ENCODE peak calls at places on chromosomes 4 and X, in six cellular contexts. G is transverse colon, K is HCT116, S is spleen, B is esophagus squamous epithelium, A is body of pancreas. V is an unnamed sample.

GRCh38 chr4:70902577-70903281 is 560 bp downstream of the MOB1B start:
- DNase-seq in G (no peak), K (no peak), S (no peak), B (no peak), A (no peak), V (no peak)

GRCh38 chr4:94448815-94449375 is 2.8 kb upstream of the PDLIM5 start:
- DNase-seq in G (no peak), K (no peak), S (no peak), B (no peak), A (no peak), V (no peak)

GRCh38 chrX:45850775-45851433 is 650.2 kb upstream of the DIPK2B start:
- DNase-seq in G (peak), K (no peak), S (peak), B (no peak), A (no peak), V (peak)

GRCh38 chr4:177975315-177975714 is 533.1 kb upstream of the AGA start:
- DNase-seq in G (no peak), K (no peak), S (no peak), B (no peak), A (no peak), V (no peak)

GRCh38 chr4:111943796-111944203 is 201.5 kb upstream of the FAM241A start:
- DNase-seq in G (peak), K (peak), S (peak), B (peak), A (peak), V (peak)

GRCh38 chr4:84503495-84504437 is 4.7 kb upstream of the NKX6-1 start:
- DNase-seq in G (no peak), K (peak), S (no peak), B (no peak), A (peak), V (peak)

GRCh38 chr4:168129046-168129772 is 36.9 kb downstream of the ANXA10 start:
- DNase-seq in G (no peak), K (no peak), S (no peak), B (no peak), A (no peak), V (no peak)

GRCh38 chrX:112527903-112528302 is 151.8 kb downstream of the LHFPL1 start:
- DNase-seq in G (no peak), K (no peak), S (no peak), B (no peak), A (no peak), V (no peak)

GRCh38 chrX:68490644-68491043 is 8.2 kb upstream of the YIPF6 start:
- DNase-seq in G (no peak), K (no peak), S (no peak), B (no peak), A (peak), V (peak)

GRCh38 chr4:118327554-118328241 is 25.1 kb downstream of the PRSS12 start:
- DNase-seq in G (no peak), K (no peak), S (no peak), B (no peak), A (no peak), V (no peak)

GRCh38 chrX:103211012-103211715 is 3.7 kb upstream of the BEX4 start:
- DNase-seq in G (peak), K (peak), S (no peak), B (no peak), A (peak), V (peak)

GRCh38 chrX:119708936-119709335 is 16.0 kb upstream of the SEPTIN6 start:
- DNase-seq in G (no peak), K (no peak), S (no peak), B (no peak), A (no peak), V (no peak)

GRCh38 chrX:109709129-109709631 is 23.9 kb downstream of the ACSL4 start:
- DNase-seq in G (no peak), K (peak), S (no peak), B (no peak), A (no peak), V (no peak)

GRCh38 chr4:37763164-37763444 is 63.4 kb upstream of the PGM2 start:
- DNase-seq in G (no peak), K (no peak), S (no peak), B (no peak), A (no peak), V (no peak)

GRCh38 chr4:101306764-101307615 is 40.3 kb downstream of the PPP3CA start:
- DNase-seq in G (no peak), K (no peak), S (no peak), B (no peak), A (no peak), V (no peak)

GRCh38 chrX:44422631-44423030 is 79.2 kb upstream of the EFHC2 start:
- DNase-seq in G (no peak), K (no peak), S (no peak), B (no peak), A (no peak), V (no peak)

GRCh38 chr4:31370866-31371465 is 650.8 kb downstream of the PCDH7 start:
- DNase-seq in G (no peak), K (peak), S (no peak), B (no peak), A (no peak), V (peak)

GRCh38 chr4:76752911-76753494 is 144.9 kb downstream of the SOWAHB start:
- DNase-seq in G (no peak), K (peak), S (no peak), B (no peak), A (no peak), V (no peak)

GRCh38 chr4:139988863-139989765 is 164.9 kb downstream of the MAML3 start:
- DNase-seq in G (no peak), K (peak), S (no peak), B (no peak), A (peak), V (no peak)

GRCh38 chr4:184370711-184371389 is 103.5 kb downstream of the IRF2 start:
- DNase-seq in G (no peak), K (no peak), S (no peak), B (no peak), A (no peak), V (no peak)

GRCh38 chrX:46621572-46621971 is 48.0 kb downstream of the CHST7 start:
- DNase-seq in G (no peak), K (no peak), S (no peak), B (no peak), A (no peak), V (no peak)

GRCh38 chr4:169345207-169345788 is 74.5 kb upstream of the SH3RF1 start:
- DNase-seq in G (no peak), K (peak), S (no peak), B (no peak), A (no peak), V (no peak)

GRCh38 chr4:74474345-74475099 is 29.6 kb downstream of the AREG start:
- DNase-seq in G (no peak), K (no peak), S (no peak), B (no peak), A (peak), V (no peak)

GRCh38 chr4:147830987-147831386 is 99.1 kb downstream of the ARHGAP10 start:
- DNase-seq in G (no peak), K (no peak), S (no peak), B (no peak), A (no peak), V (no peak)

GRCh38 chrX:96564595-96564994 is 120.0 kb upstream of the DIAPH2 start:
- DNase-seq in G (no peak), K (no peak), S (no peak), B (no peak), A (peak), V (no peak)

GRCh38 chrX:153406011-153406410 is 4.9 kb upstream of the PNMA6E start:
- DNase-seq in G (no peak), K (no peak), S (peak), B (no peak), A (no peak), V (no peak)

GRCh38 chrX:99653352-99653751 is 756.7 kb downstream of the PCDH19 start:
- DNase-seq in G (no peak), K (no peak), S (no peak), B (no peak), A (no peak), V (no peak)

GRCh38 chrX:133335027-133335426 is 80.3 kb downstream of the GPC4 start:
- DNase-seq in G (peak), K (no peak), S (no peak), B (no peak), A (peak), V (no peak)

GRCh38 chr4:100781433-100781832 is 263.6 kb upstream of the EMCN start:
- DNase-seq in G (no peak), K (no peak), S (no peak), B (no peak), A (no peak), V (no peak)

GRCh38 chrX:6761251-6761650 is 226.3 kb upstream of the VCX3A start:
- DNase-seq in G (no peak), K (no peak), S (no peak), B (no peak), A (no peak), V (no peak)

GRCh38 chr4:153374471-153374870 is 30.0 kb downstream of the MND1 start:
- DNase-seq in G (no peak), K (no peak), S (no peak), B (no peak), A (no peak), V (no peak)

GRCh38 chrX:113644426-113644825 is 803.8 kb upstream of the AMOT start:
- DNase-seq in G (no peak), K (no peak), S (no peak), B (no peak), A (no peak), V (no peak)

GRCh38 chrX:66914082-66914481 is 275.2 kb upstream of the EDA2R start:
- DNase-seq in G (peak), K (no peak), S (no peak), B (no peak), A (peak), V (no peak)

GRCh38 chr4:146333187-146333894 is 119.0 kb downstream of the REELD1 start:
- DNase-seq in G (peak), K (no peak), S (no peak), B (no peak), A (no peak), V (no peak)

GRCh38 chr4:8830056-8830455 is 41.6 kb downstream of the HMX1 start:
- DNase-seq in G (no peak), K (no peak), S (no peak), B (no peak), A (no peak), V (no peak)

GRCh38 chr4:167622481-167623240 is 388.4 kb upstream of the SPOCK3 start:
- DNase-seq in G (peak), K (peak), S (no peak), B (no peak), A (peak), V (peak)

GRCh38 chr4:72375050-72375736 is 193.8 kb downstream of the ADAMTS3 start:
- DNase-seq in G (no peak), K (no peak), S (no peak), B (no peak), A (no peak), V (peak)

GRCh38 chrX:151396042-151396826 is 772 bp upstream of the VMA21 start:
- DNase-seq in G (peak), K (no peak), S (no peak), B (no peak), A (peak), V (peak)

GRCh38 chr4:17544205-17544604 is 29.2 kb downstream of the CLRN2 start:
- DNase-seq in G (peak), K (no peak), S (no peak), B (no peak), A (no peak), V (no peak)

GRCh38 chrX:70998402-70999027 is 67.6 kb upstream of the SLC7A3 start:
- DNase-seq in G (no peak), K (no peak), S (no peak), B (no peak), A (peak), V (peak)

DNA sequence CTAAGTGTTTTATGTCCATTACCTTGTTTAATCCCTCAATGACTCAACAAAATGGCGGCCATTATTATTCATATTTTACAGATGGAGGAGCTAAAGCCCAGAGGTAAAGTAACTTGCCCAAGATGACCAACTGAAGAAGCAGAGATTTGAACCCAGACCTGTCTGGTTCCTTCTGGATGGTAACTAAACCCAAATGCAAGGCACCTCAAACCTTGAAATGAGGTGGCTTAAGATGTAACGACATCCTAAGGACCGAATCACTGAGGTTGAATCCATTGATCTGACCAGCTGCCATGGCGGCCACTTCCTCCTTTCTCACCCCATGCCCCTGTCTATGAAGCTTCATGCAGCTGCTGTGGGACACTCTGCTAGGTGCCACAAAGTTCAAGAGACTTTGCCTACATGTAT is 932 bp downstream of the TLR10 start:
- DNase-seq in G (no peak), K (no peak), S (no peak), B (no peak), A (no peak), V (no peak)
- TF ChIP-seq POLR2A in G (no peak), K (no peak), S (no peak), B (no peak), A (no peak), V (no peak)

DNA sequence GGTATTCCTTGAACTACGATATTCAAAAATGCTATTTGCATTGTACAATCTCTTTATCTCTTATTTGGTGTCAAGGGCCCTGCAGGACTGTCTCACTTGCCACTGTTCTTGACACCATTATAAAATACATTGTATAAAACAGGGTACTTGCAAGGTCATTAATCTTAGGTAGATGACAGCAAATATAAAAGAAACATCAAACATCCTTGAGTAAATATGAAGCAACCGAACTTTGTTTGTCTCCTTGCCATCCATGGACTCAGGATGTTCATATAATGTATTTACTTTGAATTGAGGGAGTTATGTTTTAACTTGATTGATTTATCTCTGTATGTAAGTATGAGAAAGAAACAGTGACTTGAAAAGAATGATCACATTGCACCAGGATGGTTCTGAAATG is 87.3 kb downstream of the UGT2B4 start:
- DNase-seq in G (no peak), K (no peak), S (no peak), B (no peak), A (no peak), V (no peak)
- TF ChIP-seq POLR2A in G (no peak), K (no peak), S (no peak), B (no peak), A (no peak), V (no peak)

GRCh38 chr4:113978561-113979156 is 788 bp downstream of the ARSJ start:
- DNase-seq in G (no peak), K (no peak), S (peak), B (no peak), A (no peak), V (no peak)

GRCh38 chr4:113979973-113980615 is 647 bp upstream of the ARSJ start:
- DNase-seq in G (no peak), K (no peak), S (no peak), B (no peak), A (no peak), V (no peak)

GRCh38 chr4:113982181-113982580 is 2.7 kb upstream of the ARSJ start:
- DNase-seq in G (no peak), K (no peak), S (no peak), B (no peak), A (no peak), V (no peak)

GRCh38 chr4:113979157-113979972 is at the start of gene ARSJ:
- DNase-seq in G (peak), K (peak), S (peak), B (no peak), A (peak), V (no peak)

DNA sequence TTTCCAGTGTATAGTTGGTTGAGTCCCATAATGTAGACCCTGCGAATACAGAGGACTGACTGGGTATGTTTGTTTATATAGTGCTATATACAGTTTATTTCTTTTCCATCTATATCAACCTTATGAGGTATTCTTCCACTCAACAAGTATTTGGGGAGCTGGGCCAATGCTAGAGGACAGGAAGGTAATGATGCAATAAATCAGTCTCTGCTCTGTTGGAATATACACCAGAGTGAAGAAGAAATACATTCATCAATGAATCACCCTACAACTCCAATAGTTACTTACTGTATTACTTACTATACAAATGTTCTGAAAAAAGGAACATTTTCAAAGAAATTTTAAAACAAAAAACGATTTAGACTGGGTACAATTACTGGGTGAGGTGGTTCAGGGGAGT is 2.1 kb upstream of the ARSJ start:
- DNase-seq in G (no peak), K (no peak), S (no peak), B (no peak), A (no peak), V (no peak)
- TF ChIP-seq POLR2A in G (no peak), K (no peak), S (no peak), B (no peak), A (no peak), V (no peak)

GRCh38 chr4:121823505-121824170 is at the start of gene CCNA2:
- DNase-seq in G (peak), K (peak), S (peak), B (peak), A (peak), V (peak)
- TF ChIP-seq POLR2A in G (peak), K (peak), S (no peak), B (no peak), A (no peak), V (peak)

DNA sequence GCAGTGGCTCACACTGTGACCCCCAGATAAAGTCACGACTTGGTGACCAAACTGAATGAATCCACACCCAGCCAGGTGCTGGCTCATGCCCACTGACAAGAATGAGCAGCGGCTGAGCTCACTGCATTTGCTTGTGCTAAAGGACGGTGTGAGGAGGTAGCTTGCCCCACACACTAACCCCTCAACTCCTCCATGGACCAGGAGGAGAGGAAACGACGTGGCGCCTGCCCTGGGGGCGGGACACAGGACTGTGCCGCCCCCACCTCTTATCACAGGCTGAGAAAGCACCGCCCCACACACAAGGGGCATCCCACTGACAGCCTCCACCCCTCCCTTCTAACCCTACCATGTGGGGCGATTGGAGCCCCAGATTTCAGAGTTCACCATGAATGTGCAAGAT is 43.0 kb downstream of the ZFYVE28 start:
- DNase-seq in G (no peak), K (no peak), S (no peak), B (no peak), A (no peak), V (no peak)
- TF ChIP-seq POLR2A in G (no peak), K (no peak), S (no peak), B (no peak), A (no peak), V (no peak)

GRCh38 chrX:49165901-49166881 is 3.6 kb downstream of the MAGIX start:
- DNase-seq in G (peak), K (peak), S (peak), B (peak), A (peak), V (peak)

GRCh38 chrX:49160908-49161307 is 1.6 kb upstream of the MAGIX start:
- DNase-seq in G (no peak), K (no peak), S (no peak), B (no peak), A (no peak), V (no peak)

GRCh38 chrX:49164589-49165360 is 2.2 kb downstream of the MAGIX start:
- DNase-seq in G (no peak), K (no peak), S (peak), B (no peak), A (no peak), V (no peak)

GRCh38 chrX:49162620-49163019 is at the start of gene MAGIX:
- DNase-seq in G (no peak), K (no peak), S (peak), B (no peak), A (peak), V (no peak)

DNA sequence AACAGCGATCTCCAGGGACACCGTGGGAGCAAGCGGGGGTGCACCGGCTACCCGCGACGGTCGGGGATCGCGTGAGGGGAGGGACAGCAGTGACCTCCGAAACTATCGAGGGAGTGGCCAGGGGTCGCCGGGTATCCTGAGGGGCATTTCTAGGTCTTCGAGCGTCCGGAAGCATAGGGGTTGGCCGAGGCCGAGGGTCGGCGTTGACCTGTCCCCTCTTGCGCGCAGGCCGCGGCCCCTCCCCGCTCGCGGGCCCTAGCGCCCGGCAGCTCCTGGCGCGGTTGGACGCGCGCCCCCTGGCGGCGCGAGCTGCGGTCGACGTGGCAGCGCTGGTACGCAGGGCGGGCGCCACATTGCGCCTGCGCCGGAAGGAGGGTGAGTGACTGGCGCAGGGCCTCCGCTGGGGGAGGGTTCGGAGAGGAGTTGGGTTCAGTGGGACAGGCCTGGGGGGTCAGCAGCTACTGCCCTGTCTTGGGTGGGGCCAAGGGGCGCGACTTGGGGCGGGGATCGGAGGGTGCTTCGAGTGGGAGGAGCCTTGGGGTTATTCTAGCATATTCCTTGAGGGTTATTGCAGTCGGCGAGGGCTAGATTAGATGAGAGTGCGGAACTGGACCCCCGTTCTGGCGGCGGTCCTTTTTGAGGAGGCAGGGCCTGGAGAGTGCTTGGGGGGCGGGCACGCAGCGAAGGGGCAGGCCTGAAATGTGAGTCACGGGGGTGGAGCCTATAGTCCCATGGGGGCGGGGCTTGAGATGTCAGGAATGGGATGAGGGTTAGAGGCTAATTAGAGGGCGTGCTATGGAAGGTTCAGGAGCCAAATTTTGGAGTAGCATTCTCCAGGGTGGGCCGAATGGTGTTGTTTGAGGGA is 1.2 kb downstream of the MAGIX start:
- DNase-seq in G (peak), K (peak), S (peak), B (no peak), A (peak), V (peak)
- TF ChIP-seq POLR2A in G (no peak), K (peak), S (no peak), B (peak), A (peak), V (peak)

V was measured in erythroblast.